ENCODE peak calls at places on chromosomes 7 and 10, in five cellular contexts. One of them, this sample, is unnamed.

GRCh38 chr10:128121750-128122412 is 4.3 kb downstream of the MKI67 start:
- DNase-seq in NCI-H748 treated with DMSO at 0.1 percent for 48 hours: no peak
- DNase-seq in stimulated activated CD4-positive, alpha-beta T cell treated with anti-CD3 and anti-CD28 coated beads, Interleukin-15, amount 100 ng/mL, for 1 hour: no peak
- DNase-seq in activated CD4-positive, CD25-positive, alpha-beta regulatory T cell: no peak
- DNase-seq in RCC 7860: no peak
- DNase-seq in this sample: no peak

GRCh38 chr10:56622335-56622973 is 261.4 kb upstream of the ZWINT start:
- DNase-seq in NCI-H748 treated with DMSO at 0.1 percent for 48 hours: no peak
- DNase-seq in stimulated activated CD4-positive, alpha-beta T cell treated with anti-CD3 and anti-CD28 coated beads, Interleukin-15, amount 100 ng/mL, for 1 hour: no peak
- DNase-seq in activated CD4-positive, CD25-positive, alpha-beta regulatory T cell: no peak
- DNase-seq in RCC 7860: no peak
- DNase-seq in this sample: no peak

GRCh38 chr10:111648046-111648445 is 535.5 kb downstream of the GPAM start:
- DNase-seq in NCI-H748 treated with DMSO at 0.1 percent for 48 hours: no peak
- DNase-seq in stimulated activated CD4-positive, alpha-beta T cell treated with anti-CD3 and anti-CD28 coated beads, Interleukin-15, amount 100 ng/mL, for 1 hour: no peak
- DNase-seq in activated CD4-positive, CD25-positive, alpha-beta regulatory T cell: no peak
- DNase-seq in RCC 7860: no peak
- DNase-seq in this sample: no peak

GRCh38 chr7:135257790-135258189 is 24.2 kb downstream of the STRA8 start:
- DNase-seq in NCI-H748 treated with DMSO at 0.1 percent for 48 hours: no peak
- DNase-seq in stimulated activated CD4-positive, alpha-beta T cell treated with anti-CD3 and anti-CD28 coated beads, Interleukin-15, amount 100 ng/mL, for 1 hour: no peak
- DNase-seq in activated CD4-positive, CD25-positive, alpha-beta regulatory T cell: no peak
- DNase-seq in RCC 7860: no peak
- DNase-seq in this sample: no peak

GRCh38 chr10:27285093-27285492 is 44.5 kb upstream of the ACBD5 start:
- DNase-seq in NCI-H748 treated with DMSO at 0.1 percent for 48 hours: no peak
- DNase-seq in stimulated activated CD4-positive, alpha-beta T cell treated with anti-CD3 and anti-CD28 coated beads, Interleukin-15, amount 100 ng/mL, for 1 hour: no peak
- DNase-seq in activated CD4-positive, CD25-positive, alpha-beta regulatory T cell: no peak
- DNase-seq in RCC 7860: no peak
- DNase-seq in this sample: no peak

GRCh38 chr10:127990846-127991542 is 84.1 kb downstream of the PTPRE start:
- DNase-seq in NCI-H748 treated with DMSO at 0.1 percent for 48 hours: no peak
- DNase-seq in stimulated activated CD4-positive, alpha-beta T cell treated with anti-CD3 and anti-CD28 coated beads, Interleukin-15, amount 100 ng/mL, for 1 hour: no peak
- DNase-seq in activated CD4-positive, CD25-positive, alpha-beta regulatory T cell: no peak
- DNase-seq in RCC 7860: peak; percentile 98
- DNase-seq in this sample: no peak

GRCh38 chr10:88152720-88153119 is 289.3 kb downstream of the PTEN start:
- DNase-seq in NCI-H748 treated with DMSO at 0.1 percent for 48 hours: no peak
- DNase-seq in stimulated activated CD4-positive, alpha-beta T cell treated with anti-CD3 and anti-CD28 coated beads, Interleukin-15, amount 100 ng/mL, for 1 hour: no peak
- DNase-seq in activated CD4-positive, CD25-positive, alpha-beta regulatory T cell: no peak
- DNase-seq in RCC 7860: peak; percentile 97
- DNase-seq in this sample: no peak

GRCh38 chr7:27361522-27361921 is 118.9 kb downstream of the EVX1 start:
- DNase-seq in NCI-H748 treated with DMSO at 0.1 percent for 48 hours: no peak
- DNase-seq in stimulated activated CD4-positive, alpha-beta T cell treated with anti-CD3 and anti-CD28 coated beads, Interleukin-15, amount 100 ng/mL, for 1 hour: no peak
- DNase-seq in activated CD4-positive, CD25-positive, alpha-beta regulatory T cell: no peak
- DNase-seq in RCC 7860: no peak
- DNase-seq in this sample: no peak

GRCh38 chr10:5404188-5405041 is at the start of gene TUBAL3:
- DNase-seq in NCI-H748 treated with DMSO at 0.1 percent for 48 hours: no peak
- DNase-seq in stimulated activated CD4-positive, alpha-beta T cell treated with anti-CD3 and anti-CD28 coated beads, Interleukin-15, amount 100 ng/mL, for 1 hour: no peak
- DNase-seq in activated CD4-positive, CD25-positive, alpha-beta regulatory T cell: no peak
- DNase-seq in RCC 7860: no peak
- DNase-seq in this sample: no peak

GRCh38 chr7:111789880-111790279 is 227.6 kb upstream of the IMMP2L start:
- DNase-seq in NCI-H748 treated with DMSO at 0.1 percent for 48 hours: no peak
- DNase-seq in stimulated activated CD4-positive, alpha-beta T cell treated with anti-CD3 and anti-CD28 coated beads, Interleukin-15, amount 100 ng/mL, for 1 hour: no peak
- DNase-seq in activated CD4-positive, CD25-positive, alpha-beta regulatory T cell: no peak
- DNase-seq in RCC 7860: no peak
- DNase-seq in this sample: no peak

GRCh38 chr7:151206914-151207313 is 3.4 kb downstream of the H2BK1 start:
- DNase-seq in NCI-H748 treated with DMSO at 0.1 percent for 48 hours: no peak
- DNase-seq in stimulated activated CD4-positive, alpha-beta T cell treated with anti-CD3 and anti-CD28 coated beads, Interleukin-15, amount 100 ng/mL, for 1 hour: no peak
- DNase-seq in activated CD4-positive, CD25-positive, alpha-beta regulatory T cell: no peak
- DNase-seq in RCC 7860: no peak
- DNase-seq in this sample: no peak

GRCh38 chr10:60809157-60809556 is 30.9 kb downstream of the CDK1 start:
- DNase-seq in NCI-H748 treated with DMSO at 0.1 percent for 48 hours: no peak
- DNase-seq in stimulated activated CD4-positive, alpha-beta T cell treated with anti-CD3 and anti-CD28 coated beads, Interleukin-15, amount 100 ng/mL, for 1 hour: no peak
- DNase-seq in activated CD4-positive, CD25-positive, alpha-beta regulatory T cell: no peak
- DNase-seq in RCC 7860: no peak
- DNase-seq in this sample: no peak

GRCh38 chr10:71375954-71376353 is 20.8 kb upstream of the CDH23 start:
- DNase-seq in NCI-H748 treated with DMSO at 0.1 percent for 48 hours: no peak
- DNase-seq in stimulated activated CD4-positive, alpha-beta T cell treated with anti-CD3 and anti-CD28 coated beads, Interleukin-15, amount 100 ng/mL, for 1 hour: no peak
- DNase-seq in activated CD4-positive, CD25-positive, alpha-beta regulatory T cell: no peak
- DNase-seq in RCC 7860: no peak
- DNase-seq in this sample: no peak

GRCh38 chr10:85916999-85917573 is 449.5 kb downstream of the GRID1 start:
- DNase-seq in NCI-H748 treated with DMSO at 0.1 percent for 48 hours: peak; percentile 83
- DNase-seq in stimulated activated CD4-positive, alpha-beta T cell treated with anti-CD3 and anti-CD28 coated beads, Interleukin-15, amount 100 ng/mL, for 1 hour: no peak
- DNase-seq in activated CD4-positive, CD25-positive, alpha-beta regulatory T cell: no peak
- DNase-seq in RCC 7860: no peak
- DNase-seq in this sample: no peak

GRCh38 chr7:25303380-25304321 is 75.4 kb upstream of the NPVF start:
- DNase-seq in NCI-H748 treated with DMSO at 0.1 percent for 48 hours: no peak
- DNase-seq in stimulated activated CD4-positive, alpha-beta T cell treated with anti-CD3 and anti-CD28 coated beads, Interleukin-15, amount 100 ng/mL, for 1 hour: no peak
- DNase-seq in activated CD4-positive, CD25-positive, alpha-beta regulatory T cell: no peak
- DNase-seq in RCC 7860: no peak
- DNase-seq in this sample: no peak

GRCh38 chr10:130817046-130817624 is 494.4 kb downstream of the TCERG1L start:
- DNase-seq in NCI-H748 treated with DMSO at 0.1 percent for 48 hours: no peak
- DNase-seq in stimulated activated CD4-positive, alpha-beta T cell treated with anti-CD3 and anti-CD28 coated beads, Interleukin-15, amount 100 ng/mL, for 1 hour: no peak
- DNase-seq in activated CD4-positive, CD25-positive, alpha-beta regulatory T cell: no peak
- DNase-seq in RCC 7860: no peak
- DNase-seq in this sample: no peak

GRCh38 chr7:37349979-37350590 is 98.6 kb downstream of the ELMO1 start:
- DNase-seq in NCI-H748 treated with DMSO at 0.1 percent for 48 hours: no peak
- DNase-seq in stimulated activated CD4-positive, alpha-beta T cell treated with anti-CD3 and anti-CD28 coated beads, Interleukin-15, amount 100 ng/mL, for 1 hour: no peak
- DNase-seq in activated CD4-positive, CD25-positive, alpha-beta regulatory T cell: no peak
- DNase-seq in RCC 7860: no peak
- DNase-seq in this sample: no peak

GRCh38 chr7:20310963-20311742 is 19.5 kb upstream of the ITGB8 start:
- DNase-seq in NCI-H748 treated with DMSO at 0.1 percent for 48 hours: peak; percentile 66
- DNase-seq in stimulated activated CD4-positive, alpha-beta T cell treated with anti-CD3 and anti-CD28 coated beads, Interleukin-15, amount 100 ng/mL, for 1 hour: no peak
- DNase-seq in activated CD4-positive, CD25-positive, alpha-beta regulatory T cell: no peak
- DNase-seq in RCC 7860: peak; percentile 60
- DNase-seq in this sample: no peak

GRCh38 chr10:5522913-5523560 is 1.7 kb upstream of the CALML3 start:
- DNase-seq in NCI-H748 treated with DMSO at 0.1 percent for 48 hours: no peak
- DNase-seq in stimulated activated CD4-positive, alpha-beta T cell treated with anti-CD3 and anti-CD28 coated beads, Interleukin-15, amount 100 ng/mL, for 1 hour: no peak
- DNase-seq in activated CD4-positive, CD25-positive, alpha-beta regulatory T cell: no peak
- DNase-seq in RCC 7860: no peak
- DNase-seq in this sample: no peak